ENCODE peak calls at places on chromosomes 6 and 20, in seven cellular contexts. U is OCI-LY7, O is choroid plexus epithelial cell, B is heart right ventricle, Y is fibroblast of mammary gland, H is epithelial cell of esophagus, P is mucosa of descending colon. T is an unnamed sample.

GRCh38 chr6:111888928-111889696 is 15.9 kb upstream of the FYN start:
- DNase-seq in U (no peak), O (peak; percentile 46), B (peak; percentile 53), Y (no peak), H (no peak), P (no peak), T (peak; percentile 48)

GRCh38 chr20:3027987-3028386 is 15.4 kb upstream of the GNRH2 start:
- DNase-seq in U (no peak), O (no peak), B (no peak), Y (no peak), H (no peak), P (no peak), T (no peak)

GRCh38 chr20:25288291-25289181 is 40.7 kb downstream of the PYGB start:
- DNase-seq in U (peak; percentile 40), O (no peak), B (no peak), Y (no peak), H (no peak), P (peak; percentile 50), T (no peak)

GRCh38 chr6:170262481-170263088 is 28.3 kb downstream of the DLL1 start:
- DNase-seq in U (no peak), O (no peak), B (no peak), Y (no peak), H (no peak), P (no peak), T (no peak)

GRCh38 chr6:346389-347030 is 45.0 kb upstream of the IRF4 start:
- DNase-seq in U (no peak), O (peak; percentile 69), B (no peak), Y (peak; percentile 70), H (no peak), P (no peak), T (peak; percentile 16)

GRCh38 chr6:134080171-134080795 is 27.9 kb upstream of the SLC2A12 start:
- DNase-seq in U (no peak), O (peak; percentile 45), B (no peak), Y (no peak), H (peak; percentile 85), P (no peak), T (no peak)

GRCh38 chr6:148223424-148223842 is 119.2 kb upstream of the SASH1 start:
- DNase-seq in U (no peak), O (peak; percentile 28), B (no peak), Y (peak; percentile 58), H (peak; percentile 50), P (no peak), T (peak; percentile 28)

GRCh38 chr20:14622796-14623195 is 285.4 kb upstream of the FLRT3 start:
- DNase-seq in U (no peak), O (peak; percentile 70), B (no peak), Y (peak; percentile 73), H (peak; percentile 87), P (no peak), T (peak; percentile 79)

GRCh38 chr6:30763618-30764489 is 19.5 kb upstream of the IER3 start:
- DNase-seq in U (no peak), O (peak; percentile 80), B (no peak), Y (no peak), H (peak; percentile 24), P (no peak), T (peak; percentile 64)

GRCh38 chr6:119499797-119500196 is 150.2 kb upstream of the MAN1A1 start:
- DNase-seq in U (no peak), O (no peak), B (no peak), Y (no peak), H (no peak), P (no peak), T (no peak)

GRCh38 chr6:106739387-106739786 is 110.0 kb downstream of the QRSL1 start:
- DNase-seq in U (peak; percentile 38), O (no peak), B (peak; percentile 75), Y (no peak), H (peak; percentile 97), P (no peak), T (no peak)

GRCh38 chr6:72624557-72625160 is 2.8 kb downstream of the KCNQ5 start:
- DNase-seq in U (peak; percentile 80), O (peak; percentile 34), B (no peak), Y (peak; percentile 26), H (peak; percentile 39), P (no peak), T (peak; percentile 46)

GRCh38 chr20:59405226-59405815 is 104.9 kb downstream of the EDN3 start:
- DNase-seq in U (no peak), O (no peak), B (no peak), Y (no peak), H (no peak), P (no peak), T (no peak)

GRCh38 chr6:3289664-3290055 is 30.9 kb downstream of the PSMG4 start:
- DNase-seq in U (no peak), O (no peak), B (no peak), Y (no peak), H (no peak), P (no peak), T (no peak)

GRCh38 chr6:7636151-7636550 is 46.2 kb downstream of the SNRNP48 start:
- DNase-seq in U (no peak), O (peak; percentile 72), B (no peak), Y (peak; percentile 42), H (no peak), P (no peak), T (peak; percentile 30)

DNA sequence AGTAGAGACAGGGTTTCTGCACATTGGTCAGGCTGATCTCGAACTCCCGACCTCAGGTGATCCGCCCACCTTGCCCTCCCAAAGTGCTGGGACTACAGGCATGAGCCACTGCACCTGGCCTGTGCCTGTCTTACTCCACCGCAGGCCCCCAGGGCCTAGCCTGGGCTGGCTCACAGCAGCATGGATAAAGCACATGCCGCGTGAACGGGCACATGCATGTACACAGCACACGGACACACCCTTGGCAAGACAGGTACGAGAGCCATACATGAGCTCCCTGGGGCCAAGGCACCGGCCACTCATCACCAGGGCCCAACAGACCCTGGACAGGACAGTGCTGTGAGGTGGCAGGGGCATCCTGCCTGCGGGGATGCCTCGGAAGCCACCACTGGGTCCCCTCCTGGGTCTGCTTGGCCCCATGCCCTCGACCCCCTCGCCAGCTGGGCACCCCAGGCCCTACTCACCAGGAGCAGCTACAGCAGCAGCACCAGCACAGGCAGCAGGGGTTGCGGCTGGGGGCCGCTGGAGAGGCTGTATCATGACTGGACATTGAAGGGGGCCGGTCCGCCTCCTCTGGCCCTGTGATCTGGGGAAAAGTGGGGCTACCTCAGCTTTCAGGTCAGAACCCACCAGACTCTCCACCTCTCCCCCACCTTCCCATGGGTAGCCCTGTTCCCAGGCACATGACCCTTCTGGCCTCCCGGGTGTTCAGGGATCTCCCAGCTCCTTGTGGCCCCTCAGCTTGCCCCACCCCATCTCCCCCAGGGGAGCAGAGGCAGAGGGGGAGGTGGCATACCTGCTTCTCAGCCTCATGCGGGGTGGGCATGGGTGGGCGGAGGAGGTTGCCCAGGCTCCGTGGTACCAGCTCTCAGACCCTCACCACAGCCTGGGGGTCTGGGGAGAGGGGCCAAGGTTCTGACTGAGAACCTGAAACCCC is 3.0 kb downstream of the RGS19 start:
- DNase-seq in U (no peak), O (no peak), B (no peak), Y (no peak), H (no peak), P (no peak), T (no peak)
- H3K4me3 ChIP-seq in U (peak overlapping the region; percentile 94), O (no peak overlapping the region), B (no peak overlapping the region), Y (no peak overlapping the region), H (no peak overlapping the region), P (no peak overlapping the region), T (no peak overlapping the region)

DNA sequence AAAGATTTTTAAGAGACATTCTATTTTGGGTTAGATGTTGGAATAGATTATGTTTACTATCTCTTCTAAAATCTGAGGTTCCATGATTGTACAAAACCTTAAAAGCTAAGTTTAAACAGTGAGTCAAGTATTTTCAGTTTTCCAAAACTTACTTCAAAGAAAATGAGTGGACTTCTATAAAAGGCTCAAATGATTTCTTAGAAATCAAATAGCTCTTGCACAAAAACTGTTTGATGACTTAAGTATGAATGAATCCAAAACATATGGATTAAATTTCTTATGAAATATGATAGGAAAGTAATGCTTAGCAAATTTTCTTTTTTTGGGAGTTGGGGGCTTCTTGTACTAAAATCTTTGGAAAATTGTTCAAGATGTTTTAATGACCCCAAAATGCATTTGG is 837.3 kb upstream of the SLC35B3 start:
- DNase-seq in U (no peak), O (no peak), B (no peak), Y (no peak), H (no peak), P (no peak), T (no peak)
- TF ChIP-seq CTCF in U (no peak), O (no peak), B (no peak), Y (no peak), H (no peak), P (no peak), T (no peak)

GRCh38 chr6:149484733-149485700 is at the start of gene ZC3H12D:
- DNase-seq in U (peak; percentile 83), O (peak; percentile 86), B (no peak), Y (peak; percentile 37), H (no peak), P (peak; percentile 89), T (no peak)

GRCh38 chr6:149483302-149483701 is 1.5 kb downstream of the ZC3H12D start:
- DNase-seq in U (peak; percentile 52), O (no peak), B (no peak), Y (no peak), H (no peak), P (no peak), T (no peak)

GRCh38 chr6:149480502-149481280 is 4.1 kb downstream of the ZC3H12D start:
- DNase-seq in U (peak; percentile 59), O (no peak), B (no peak), Y (no peak), H (no peak), P (no peak), T (no peak)

GRCh38 chr6:149483849-149484635 is 772 bp downstream of the ZC3H12D start:
- DNase-seq in U (peak; percentile 38), O (peak; percentile 53), B (no peak), Y (no peak), H (no peak), P (no peak), T (no peak)

DNA sequence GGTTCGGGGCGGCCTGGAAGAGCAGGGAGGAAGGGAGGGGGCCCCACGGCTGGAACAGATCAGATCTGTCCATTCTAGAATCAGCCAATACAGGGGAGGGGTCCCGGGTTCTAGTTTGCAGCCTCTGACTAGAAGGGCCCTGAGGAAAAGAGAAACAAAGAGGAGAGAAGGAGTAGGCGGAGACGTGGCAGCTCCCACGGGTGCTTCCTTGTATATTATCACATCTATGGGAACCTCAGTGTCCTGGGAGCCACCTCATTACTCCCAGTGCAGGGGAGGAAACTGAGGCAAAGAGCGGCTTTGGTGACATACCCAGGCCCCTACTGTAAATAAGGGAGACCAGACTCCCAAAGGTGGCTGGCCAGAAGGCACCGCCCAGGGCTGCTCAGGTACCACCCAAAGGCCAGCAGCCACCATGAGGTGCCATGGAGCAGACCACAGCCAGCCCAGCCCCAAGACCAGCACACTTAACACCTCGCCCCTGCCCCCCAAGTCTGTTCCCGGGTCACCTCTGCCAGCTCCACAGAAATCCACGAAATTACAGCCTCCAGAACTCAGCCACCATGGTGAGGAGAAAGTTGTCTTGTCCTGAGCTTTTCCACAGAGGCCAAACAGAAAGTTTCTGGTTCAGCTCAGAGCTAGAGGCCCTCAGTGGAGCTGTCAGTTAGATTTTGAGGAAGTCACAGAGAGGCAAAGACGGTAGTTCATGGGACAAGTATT is 2.1 kb downstream of the ZC3H12D start:
- DNase-seq in U (peak; percentile 69), O (no peak), B (no peak), Y (no peak), H (no peak), P (no peak), T (no peak)
- H3K4me3 ChIP-seq in U (peak overlapping the region; percentile 74), O (peak overlapping the region; percentile 25), B (no peak overlapping the region), Y (no peak overlapping the region), H (no peak overlapping the region), P (no peak overlapping the region), T (no peak overlapping the region)

GRCh38 chr6:83517500-83517899 is 5.2 kb downstream of the PRSS35 start:
- DNase-seq in U (no peak), O (no peak), B (no peak), Y (no peak), H (peak; percentile 19), P (no peak), T (no peak)
- TF ChIP-seq CTCF in U (no peak), O (no peak), B (no peak), Y (no peak), H (no peak), P (no peak), T (no peak)